ENCODE peak calls at places on chromosomes 2 and 18, in ten cellular contexts. One of them, this sample, is unnamed. For H3K4me1, the result is how much of the 10 kb centered on the place peaks cover.

GRCh38 chr18:70190529-70190928 is 15.0 kb downstream of the RTTN start:
- DNase-seq in mammary epithelial cell: no peak
- DNase-seq in tibial artery: no peak
- DNase-seq in GM23338: no peak
- DNase-seq in HepG2: no peak
- DNase-seq in adrenal gland: no peak
- DNase-seq in cardiac muscle cell: no peak
- DNase-seq in heart left ventricle: no peak
- DNase-seq in H9: no peak
- DNase-seq in hepatocyte: no peak
- DNase-seq in this sample: no peak

GRCh38 chr2:108220191-108220590 is 19.6 kb upstream of the SULT1C3 start:
- DNase-seq in mammary epithelial cell: no peak
- DNase-seq in tibial artery: no peak
- DNase-seq in GM23338: no peak
- DNase-seq in HepG2: no peak
- DNase-seq in adrenal gland: no peak
- DNase-seq in cardiac muscle cell: no peak
- DNase-seq in heart left ventricle: no peak
- DNase-seq in H9: no peak
- DNase-seq in hepatocyte: no peak
- DNase-seq in this sample: no peak

GRCh38 chr2:220315098-220315785 is 687.8 kb downstream of the SLC4A3 start:
- DNase-seq in mammary epithelial cell: no peak
- DNase-seq in tibial artery: no peak
- DNase-seq in GM23338: no peak
- DNase-seq in HepG2: no peak
- DNase-seq in adrenal gland: no peak
- DNase-seq in cardiac muscle cell: no peak
- DNase-seq in heart left ventricle: no peak
- DNase-seq in H9: no peak
- DNase-seq in hepatocyte: no peak
- DNase-seq in this sample: no peak

GRCh38 chr18:5582849-5583667 is 39.3 kb upstream of the EPB41L3 start:
- DNase-seq in mammary epithelial cell: no peak
- DNase-seq in tibial artery: no peak
- DNase-seq in GM23338: no peak
- DNase-seq in HepG2: no peak
- DNase-seq in adrenal gland: no peak
- DNase-seq in cardiac muscle cell: peak
- DNase-seq in heart left ventricle: no peak
- DNase-seq in H9: no peak
- DNase-seq in hepatocyte: no peak
- DNase-seq in this sample: no peak

GRCh38 chr18:26663001-26663400 is 114.6 kb upstream of the KCTD1 start:
- DNase-seq in mammary epithelial cell: no peak
- DNase-seq in tibial artery: no peak
- DNase-seq in GM23338: no peak
- DNase-seq in HepG2: no peak
- DNase-seq in adrenal gland: no peak
- DNase-seq in cardiac muscle cell: no peak
- DNase-seq in heart left ventricle: no peak
- DNase-seq in H9: no peak
- DNase-seq in hepatocyte: no peak
- DNase-seq in this sample: no peak

GRCh38 chr18:45353530-45353929 is 261.7 kb upstream of the SLC14A2 start:
- DNase-seq in mammary epithelial cell: peak
- DNase-seq in tibial artery: no peak
- DNase-seq in GM23338: no peak
- DNase-seq in HepG2: no peak
- DNase-seq in adrenal gland: no peak
- DNase-seq in cardiac muscle cell: no peak
- DNase-seq in heart left ventricle: no peak
- DNase-seq in H9: no peak
- DNase-seq in hepatocyte: peak
- DNase-seq in this sample: no peak

GRCh38 chr18:79681484-79682387 is 2.1 kb downstream of the CTDP1 start:
- DNase-seq in mammary epithelial cell: peak
- DNase-seq in tibial artery: peak
- DNase-seq in GM23338: no peak
- DNase-seq in HepG2: no peak
- DNase-seq in adrenal gland: no peak
- DNase-seq in cardiac muscle cell: no peak
- DNase-seq in heart left ventricle: no peak
- DNase-seq in H9: no peak
- DNase-seq in hepatocyte: no peak
- DNase-seq in this sample: no peak

GRCh38 chr2:178914259-178914849 is 107.1 kb upstream of the TTN start:
- DNase-seq in mammary epithelial cell: peak
- DNase-seq in tibial artery: peak
- DNase-seq in GM23338: peak
- DNase-seq in HepG2: peak
- DNase-seq in adrenal gland: peak
- DNase-seq in cardiac muscle cell: peak
- DNase-seq in heart left ventricle: peak
- DNase-seq in H9: peak
- DNase-seq in hepatocyte: peak
- DNase-seq in this sample: peak

GRCh38 chr18:78126106-78126505 is 853.5 kb upstream of the SALL3 start:
- DNase-seq in mammary epithelial cell: no peak
- DNase-seq in tibial artery: no peak
- DNase-seq in GM23338: no peak
- DNase-seq in HepG2: no peak
- DNase-seq in adrenal gland: no peak
- DNase-seq in cardiac muscle cell: no peak
- DNase-seq in heart left ventricle: no peak
- DNase-seq in H9: no peak
- DNase-seq in hepatocyte: no peak
- DNase-seq in this sample: no peak

DNA sequence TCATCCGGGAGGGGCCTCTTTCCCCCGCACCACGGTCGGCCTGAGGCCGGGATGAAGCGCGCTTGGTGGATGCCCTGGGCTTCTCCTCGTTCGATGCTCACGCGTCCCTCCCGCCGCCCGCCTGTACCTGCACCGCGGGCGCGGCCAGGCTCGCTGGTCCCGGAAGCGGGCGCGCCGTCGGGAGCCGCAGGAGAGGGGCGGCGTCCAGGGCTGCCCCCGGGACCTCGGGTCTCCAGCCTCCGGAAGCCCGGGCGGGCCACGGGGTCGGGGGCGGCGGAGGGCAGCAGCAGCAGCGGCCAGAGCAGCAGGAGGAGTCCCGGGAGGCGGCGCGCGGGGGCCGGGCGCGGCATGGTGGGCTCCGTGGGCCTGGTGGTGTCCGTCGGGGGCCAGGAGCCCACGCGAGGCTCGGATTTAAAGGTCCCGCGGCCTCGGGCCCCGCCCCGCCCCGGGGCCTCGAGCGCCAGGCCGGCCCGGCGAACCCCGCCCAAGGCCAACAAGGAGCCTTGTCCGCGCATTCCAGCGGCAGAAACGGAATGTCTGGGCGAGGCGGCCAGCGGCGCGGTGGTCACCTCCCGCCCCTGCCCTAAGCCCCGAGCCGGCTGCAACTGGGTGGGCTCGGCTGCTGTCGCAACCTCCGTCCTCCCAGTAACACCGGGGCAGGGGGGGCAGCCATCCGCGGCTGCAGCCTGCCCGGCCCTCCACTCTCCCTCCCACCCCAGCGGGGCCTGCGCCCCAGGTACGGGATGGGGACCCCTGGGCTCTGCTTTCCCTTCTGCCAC is at the start of gene MATN3:
- DNase-seq in mammary epithelial cell: no peak
- DNase-seq in tibial artery: no peak
- DNase-seq in GM23338: peak
- DNase-seq in HepG2: peak
- DNase-seq in adrenal gland: peak
- DNase-seq in cardiac muscle cell: peak
- DNase-seq in heart left ventricle: peak
- DNase-seq in H9: peak
- DNase-seq in hepatocyte: peak
- DNase-seq in this sample: peak
- H3K27ac ChIP-seq in mammary epithelial cell: no peak
- H3K27ac ChIP-seq in tibial artery: peak
- H3K27ac ChIP-seq in GM23338: no peak
- H3K27ac ChIP-seq in HepG2: peak
- H3K27ac ChIP-seq in adrenal gland: no peak
- H3K27ac ChIP-seq in cardiac muscle cell: no peak
- H3K27ac ChIP-seq in heart left ventricle: no peak
- H3K27ac ChIP-seq in H9: no peak
- H3K27ac ChIP-seq in hepatocyte: peak
- H3K27ac ChIP-seq in this sample: peak

DNA sequence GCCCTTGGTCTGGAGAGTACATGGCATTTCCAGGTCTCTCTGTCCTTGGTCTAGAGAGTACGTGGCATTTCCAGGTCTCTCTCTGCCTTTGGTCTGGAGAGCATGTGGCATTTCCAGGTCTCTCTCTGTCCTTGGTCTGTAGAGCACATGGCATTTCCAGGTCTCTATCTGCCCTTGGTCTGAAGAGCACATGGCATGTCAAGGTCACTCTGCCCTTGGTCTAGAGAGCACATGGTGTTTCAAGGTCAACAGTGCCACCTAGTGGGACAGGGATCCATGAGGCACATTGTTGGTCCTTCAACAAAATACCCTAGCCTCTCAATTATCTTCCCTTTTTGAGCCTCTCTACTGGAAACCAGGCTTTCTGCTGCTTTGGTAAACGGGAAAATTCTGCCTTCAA is 250.2 kb downstream of the OTX1 start:
- DNase-seq in mammary epithelial cell: no peak
- DNase-seq in tibial artery: no peak
- DNase-seq in GM23338: peak
- DNase-seq in HepG2: peak
- DNase-seq in adrenal gland: no peak
- DNase-seq in cardiac muscle cell: no peak
- DNase-seq in heart left ventricle: no peak
- DNase-seq in H9: no peak
- DNase-seq in hepatocyte: no peak
- DNase-seq in this sample: no peak
- TF ChIP-seq CTCF in mammary epithelial cell: no peak
- TF ChIP-seq CTCF in tibial artery: no peak
- TF ChIP-seq CTCF in GM23338: peak
- TF ChIP-seq CTCF in HepG2: peak
- TF ChIP-seq CTCF in adrenal gland: no peak
- TF ChIP-seq CTCF in cardiac muscle cell: no peak
- TF ChIP-seq CTCF in heart left ventricle: no peak
- TF ChIP-seq CTCF in H9: peak
- TF ChIP-seq CTCF in hepatocyte: no peak
- TF ChIP-seq CTCF in this sample: no peak

GRCh38 chr2:39435254-39435653 is 1.8 kb downstream of the MAP4K3 start:
- DNase-seq in mammary epithelial cell: no peak
- DNase-seq in tibial artery: no peak
- DNase-seq in GM23338: peak
- DNase-seq in HepG2: no peak
- DNase-seq in adrenal gland: no peak
- DNase-seq in cardiac muscle cell: peak
- DNase-seq in heart left ventricle: no peak
- DNase-seq in H9: no peak
- DNase-seq in hepatocyte: peak
- DNase-seq in this sample: no peak
- H3K4me1 ChIP-seq in mammary epithelial cell: under half
- H3K4me1 ChIP-seq in tibial artery: half or more
- H3K4me1 ChIP-seq in GM23338: half or more
- H3K4me1 ChIP-seq in HepG2: half or more
- H3K4me1 ChIP-seq in adrenal gland: half or more
- H3K4me1 ChIP-seq in cardiac muscle cell: half or more
- H3K4me1 ChIP-seq in heart left ventricle: half or more
- H3K4me1 ChIP-seq in H9: under half
- H3K4me1 ChIP-seq in hepatocyte: under half
- H3K4me1 ChIP-seq in this sample: half or more

DNA sequence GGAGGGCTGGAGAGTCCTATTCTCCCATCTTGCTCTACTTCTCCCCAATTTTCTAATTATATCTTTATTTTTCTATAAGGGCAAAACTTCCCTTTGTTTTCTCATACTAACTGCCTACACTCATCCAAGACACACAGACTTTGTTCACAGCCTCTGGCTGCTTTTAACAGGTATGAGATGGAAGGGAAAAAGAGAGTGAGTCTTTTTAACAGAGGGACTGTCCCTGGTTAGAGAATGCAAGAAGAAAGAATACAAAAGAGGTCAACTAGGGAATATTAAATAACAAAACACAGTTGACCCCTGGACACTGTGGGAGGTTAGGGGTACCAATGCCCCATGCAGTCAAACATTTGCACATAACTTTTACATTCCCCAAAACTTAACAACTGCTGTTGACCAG is 41.8 kb downstream of the SP100 start:
- DNase-seq in mammary epithelial cell: no peak
- DNase-seq in tibial artery: no peak
- DNase-seq in GM23338: no peak
- DNase-seq in HepG2: no peak
- DNase-seq in adrenal gland: no peak
- DNase-seq in cardiac muscle cell: no peak
- DNase-seq in heart left ventricle: no peak
- DNase-seq in H9: no peak
- DNase-seq in hepatocyte: no peak
- DNase-seq in this sample: no peak
- H3K27ac ChIP-seq in mammary epithelial cell: no peak
- H3K27ac ChIP-seq in tibial artery: no peak
- H3K27ac ChIP-seq in GM23338: no peak
- H3K27ac ChIP-seq in HepG2: no peak
- H3K27ac ChIP-seq in adrenal gland: no peak
- H3K27ac ChIP-seq in cardiac muscle cell: no peak
- H3K27ac ChIP-seq in heart left ventricle: peak
- H3K27ac ChIP-seq in H9: no peak
- H3K27ac ChIP-seq in hepatocyte: no peak
- H3K27ac ChIP-seq in this sample: peak

GRCh38 chr2:61855178-61855523 is 1.3 kb upstream of the FAM161A start:
- DNase-seq in mammary epithelial cell: peak
- DNase-seq in tibial artery: no peak
- DNase-seq in GM23338: no peak
- DNase-seq in HepG2: peak
- DNase-seq in adrenal gland: no peak
- DNase-seq in cardiac muscle cell: no peak
- DNase-seq in heart left ventricle: no peak
- DNase-seq in H9: no peak
- DNase-seq in hepatocyte: peak
- DNase-seq in this sample: no peak

GRCh38 chr2:61853848-61854434 is at the start of gene FAM161A:
- DNase-seq in mammary epithelial cell: peak
- DNase-seq in tibial artery: peak
- DNase-seq in GM23338: peak
- DNase-seq in HepG2: peak
- DNase-seq in adrenal gland: peak
- DNase-seq in cardiac muscle cell: peak
- DNase-seq in heart left ventricle: peak
- DNase-seq in H9: peak
- DNase-seq in hepatocyte: peak
- DNase-seq in this sample: peak

GRCh38 chr2:61853086-61853847 is 593 bp downstream of the FAM161A start:
- DNase-seq in mammary epithelial cell: peak
- DNase-seq in tibial artery: no peak
- DNase-seq in GM23338: peak
- DNase-seq in HepG2: peak
- DNase-seq in adrenal gland: peak
- DNase-seq in cardiac muscle cell: no peak
- DNase-seq in heart left ventricle: peak
- DNase-seq in H9: peak
- DNase-seq in hepatocyte: peak
- DNase-seq in this sample: no peak

GRCh38 chr2:61854435-61855177 is 746 bp upstream of the FAM161A start:
- DNase-seq in mammary epithelial cell: peak
- DNase-seq in tibial artery: peak
- DNase-seq in GM23338: peak
- DNase-seq in HepG2: peak
- DNase-seq in adrenal gland: peak
- DNase-seq in cardiac muscle cell: peak
- DNase-seq in heart left ventricle: peak
- DNase-seq in H9: peak
- DNase-seq in hepatocyte: peak
- DNase-seq in this sample: peak
- TF ChIP-seq CTCF in mammary epithelial cell: no peak
- TF ChIP-seq CTCF in tibial artery: no peak
- TF ChIP-seq CTCF in GM23338: peak
- TF ChIP-seq CTCF in HepG2: no peak
- TF ChIP-seq CTCF in adrenal gland: no peak
- TF ChIP-seq CTCF in cardiac muscle cell: no peak
- TF ChIP-seq CTCF in heart left ventricle: no peak
- TF ChIP-seq CTCF in H9: no peak
- TF ChIP-seq CTCF in hepatocyte: peak
- TF ChIP-seq CTCF in this sample: no peak